ENCODE peak calls at places on chromosomes 11 and 22, in ten cellular contexts. Q, N, C, F, E, Z, Y, V, D and R are unnamed samples.
A peak's percentile ranks its signal among the peaks of the same experiment; 100 is the strongest.

GRCh38 chr22:42154731-42155543 is 24.3 kb upstream of the CYP2D6 start:
- DNase-seq in D (no peak), Q (no peak), F (no peak), Y (no peak), Z (no peak), N (no peak), C (no peak), V (no peak), E (no peak), R (no peak)

GRCh38 chr11:112113539-112114457 is 27.1 kb downstream of the SDHD start:
- DNase-seq in Y (no peak), D (no peak), Z (no peak), C (peak; percentile 71), F (no peak), V (peak; percentile 75), E (no peak), Q (no peak), N (peak; percentile 79), R (peak; percentile 82)

GRCh38 chr11:8685306-8685705 is 2.7 kb downstream of the RPL27A start:
- DNase-seq in E (no peak), Z (no peak), N (no peak), Q (no peak), Y (no peak), C (no peak), F (no peak), D (no peak), V (no peak), R (no peak)

GRCh38 chr11:280762-281485 is 2.7 kb downstream of the NLRP6 start:
- DNase-seq in Y (peak; percentile 11), V (no peak), C (no peak), Z (no peak), F (no peak), Q (peak; percentile 74), E (peak; percentile 3), N (no peak), D (peak; percentile 63), R (no peak)

GRCh38 chr11:11569936-11570491 is 51.8 kb downstream of the GALNT18 start:
- DNase-seq in F (peak; percentile 58), Q (no peak), V (peak; percentile 69), D (peak; percentile 92), Y (no peak), Z (no peak), E (peak; percentile 85), N (peak; percentile 3), C (no peak), R (no peak)

GRCh38 chr22:44746061-44746789 is 6.2 kb upstream of the ARHGAP8 start:
- DNase-seq in Z (no peak), E (no peak), F (no peak), C (no peak), Y (no peak), D (no peak), V (no peak), N (no peak), Q (no peak), R (no peak)

GRCh38 chr22:32044477-32044876 is 1.4 kb downstream of the SLC5A1 start:
- DNase-seq in E (no peak), Q (no peak), C (no peak), V (no peak), Z (no peak), D (no peak), N (no peak), F (no peak), Y (no peak), R (no peak)

GRCh38 chr11:122197055-122197987 is 81.3 kb upstream of the BLID start:
- DNase-seq in E (peak; percentile 20), Z (peak; percentile 39), Q (no peak), V (peak; percentile 98), F (no peak), D (peak; percentile 95), C (peak; percentile 98), N (peak; percentile 99), Y (no peak), R (peak; percentile 99)

GRCh38 chr22:19419464-19420178 is 11.9 kb downstream of the HIRA start:
- DNase-seq in N (peak; percentile 15), Q (no peak), D (no peak), C (no peak), V (no peak), F (no peak), E (no peak), Z (no peak), Y (no peak), R (no peak)

GRCh38 chr22:43481528-43482309 is 69.9 kb downstream of the MPPED1 start:
- DNase-seq in N (no peak), Z (no peak), Q (peak; percentile 62), V (peak; percentile 3), E (no peak), C (no peak), D (no peak), Y (peak; percentile 48), F (no peak), R (no peak)

GRCh38 chr11:67270256-67271211 is 4.3 kb downstream of the GRK2 start:
- DNase-seq in D (peak; percentile 53), V (no peak), E (peak; percentile 74), Z (no peak), Y (no peak), C (no peak), Q (no peak), N (no peak), F (no peak), R (no peak)

GRCh38 chr22:37775785-37776638 is 31.7 kb upstream of the GCAT start:
- DNase-seq in Y (no peak), D (no peak), Q (no peak), V (peak; percentile 51), N (peak; percentile 86), C (peak; percentile 74), F (no peak), E (no peak), Z (no peak), R (peak; percentile 90)

DNA sequence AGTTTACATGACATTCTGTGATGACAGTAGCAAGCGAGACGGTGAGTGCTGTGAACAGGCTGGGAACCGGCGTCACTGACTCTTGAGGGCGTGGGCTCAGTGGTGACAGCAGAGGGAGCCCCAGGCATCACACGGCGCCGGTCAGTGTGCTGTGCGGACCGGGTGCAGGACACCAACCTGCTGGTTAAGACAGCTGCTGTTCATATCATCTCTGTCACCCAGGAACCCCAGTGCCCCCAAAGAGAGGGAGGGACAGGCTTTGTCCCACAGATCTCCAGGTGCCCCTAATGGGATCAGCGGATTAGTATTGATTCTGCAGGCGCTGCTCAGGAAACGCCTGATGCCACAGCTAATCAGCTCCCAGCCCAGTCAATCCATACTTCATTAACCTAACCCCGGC is 18.4 kb downstream of the B3GAT1 start:
- DNase-seq in D (no peak), Q (no peak), V (no peak), E (no peak), F (no peak), Y (peak; percentile 93), C (no peak), N (no peak), Z (no peak), R (no peak)
- TF ChIP-seq CTCF in D (no peak), Q (no peak), V (no peak), E (peak; percentile 23), F (no peak), Y (peak; percentile 86), C (no peak), N (no peak), Z (no peak), R (no peak)

GRCh38 chr11:124811423-124812125 is 11.4 kb upstream of the MSANTD2 start:
- DNase-seq in Y (no peak), N (no peak), E (no peak), D (no peak), F (no peak), Q (no peak), V (no peak), C (no peak), Z (no peak), R (no peak)

GRCh38 chr11:124814739-124815138 is 14.5 kb upstream of the MSANTD2 start:
- DNase-seq in E (no peak), C (no peak), F (no peak), Q (no peak), D (no peak), Y (no peak), N (no peak), Z (no peak), V (no peak), R (no peak)

GRCh38 chr11:124812876-124813275 is 12.7 kb upstream of the MSANTD2 start:
- DNase-seq in N (no peak), D (no peak), E (no peak), C (peak; percentile 21), F (no peak), Y (no peak), Q (no peak), V (no peak), Z (no peak), R (peak; percentile 35)

DNA sequence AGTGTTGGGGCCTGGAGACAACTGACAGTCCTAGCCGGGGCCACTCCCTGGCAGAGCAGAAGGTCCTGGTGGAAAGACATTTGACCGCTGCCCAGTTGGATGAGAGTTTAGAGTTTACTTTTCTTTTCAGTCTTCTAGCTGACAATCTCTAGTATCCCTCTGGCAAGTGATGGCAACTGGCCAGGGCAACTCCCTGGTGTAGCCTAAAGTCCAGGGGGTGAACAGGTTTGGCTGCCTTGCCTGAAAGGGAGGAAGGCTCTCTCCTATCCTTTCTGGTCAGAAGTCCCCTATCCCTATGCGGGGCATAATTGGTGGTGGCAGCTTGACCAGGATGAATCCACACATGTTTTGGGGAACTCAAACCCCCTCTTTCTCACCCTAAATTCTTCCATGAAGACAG is 16.8 kb upstream of the MSANTD2 start:
- DNase-seq in Q (no peak), C (no peak), Y (no peak), N (no peak), D (no peak), E (no peak), Z (no peak), V (no peak), F (no peak), R (no peak)
- TF ChIP-seq CTCF in Q (no peak), C (no peak), Y (no peak), N (no peak), D (no peak), E (no peak), Z (no peak), V (no peak), F (no peak), R (no peak)

GRCh38 chr11:57761301-57762234 is at the start of gene CTNND1:
- DNase-seq in C (peak; percentile 97), Q (no peak), N (peak; percentile 99), E (peak; percentile 93), Y (no peak), D (peak; percentile 95), Z (peak; percentile 88), F (peak; percentile 88), V (peak; percentile 98), R (peak; percentile 96)
- TF ChIP-seq CTCF in C (peak; percentile 26), Q (no peak), N (peak; percentile 2), E (no peak), Y (no peak), D (no peak), Z (no peak), F (no peak), V (no peak), R (no peak)

DNA sequence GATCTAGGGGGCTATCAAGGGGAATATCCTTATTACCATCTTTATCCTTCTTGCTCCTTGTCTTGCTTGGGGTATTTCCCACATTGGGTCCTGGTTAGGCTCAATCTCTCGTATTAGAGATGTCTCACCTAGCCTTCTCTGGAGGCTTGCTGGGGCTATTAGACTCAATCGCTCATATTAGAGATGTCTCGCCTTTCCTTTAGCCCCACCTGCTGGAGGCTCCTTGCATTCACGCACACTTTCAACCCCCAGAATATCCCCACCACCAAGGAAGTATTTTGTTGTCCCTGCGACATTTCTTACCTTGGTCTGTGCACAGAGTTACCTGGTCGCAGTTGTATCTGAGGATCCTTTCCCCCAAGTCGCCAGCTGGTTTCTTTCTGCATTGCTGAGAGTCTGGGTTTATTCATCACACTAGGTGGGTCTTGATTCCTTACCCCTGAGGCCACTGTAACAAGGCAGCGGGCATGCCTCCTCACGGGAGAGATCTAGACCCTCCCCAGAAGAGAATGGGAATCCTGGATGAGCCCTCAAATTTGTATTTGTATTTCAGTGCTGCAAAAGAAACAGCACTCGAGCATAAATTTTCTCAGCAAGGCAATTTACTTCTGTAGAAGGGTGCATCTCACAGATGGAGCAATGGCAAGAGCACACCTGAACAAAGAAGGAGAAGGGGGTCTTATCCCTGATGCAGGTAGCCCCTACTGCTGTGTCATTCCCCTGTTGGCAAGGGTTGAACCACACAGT is 15.9 kb upstream of the HYLS1 start:
- DNase-seq in D (no peak), Q (no peak), E (no peak), F (no peak), C (peak; percentile 29), Y (peak; percentile 72), N (peak; percentile 60), Z (no peak), V (peak; percentile 46), R (peak; percentile 16)
- TF ChIP-seq CTCF in D (peak; percentile 55), Q (no peak), E (peak; percentile 50), F (no peak), C (peak; percentile 66), Y (peak; percentile 79), N (peak; percentile 72), Z (no peak), V (peak; percentile 29), R (peak; percentile 76)